ENCODE peak calls at places on chromosome 19, in eight cellular contexts. One of them, this sample, is unnamed.
A peak's percentile ranks its signal among the peaks of the same experiment; 100 is the strongest.

GRCh38 chr19:20423381-20424207 is 142.0 kb downstream of the ZNF737 start:
- DNase-seq in Ammon's horn: peak; percentile 50
- DNase-seq in retinal pigment epithelial cell: no peak
- DNase-seq in transverse colon: peak; percentile 44
- DNase-seq in fibroblast of pulmonary artery: peak; percentile 69
- DNase-seq in midbrain: peak; percentile 64
- DNase-seq in COR-L47: no peak
- DNase-seq in KBM-7: no peak
- DNase-seq in this sample: no peak

GRCh38 chr19:21581646-21582045 is 76.2 kb downstream of the ZNF429 start:
- DNase-seq in Ammon's horn: no peak
- DNase-seq in retinal pigment epithelial cell: no peak
- DNase-seq in transverse colon: no peak
- DNase-seq in fibroblast of pulmonary artery: no peak
- DNase-seq in midbrain: no peak
- DNase-seq in COR-L47: no peak
- DNase-seq in KBM-7: no peak
- DNase-seq in this sample: no peak

GRCh38 chr19:52936958-52937334 is 13.7 kb upstream of the ZNF888 start:
- DNase-seq in Ammon's horn: no peak
- DNase-seq in retinal pigment epithelial cell: no peak
- DNase-seq in transverse colon: no peak
- DNase-seq in fibroblast of pulmonary artery: no peak
- DNase-seq in midbrain: no peak
- DNase-seq in COR-L47: no peak
- DNase-seq in KBM-7: no peak
- DNase-seq in this sample: no peak

GRCh38 chr19:4379383-4380253 is 20.7 kb downstream of the SH3GL1 start:
- DNase-seq in Ammon's horn: no peak
- DNase-seq in retinal pigment epithelial cell: no peak
- DNase-seq in transverse colon: no peak
- DNase-seq in fibroblast of pulmonary artery: peak; percentile 73
- DNase-seq in midbrain: no peak
- DNase-seq in COR-L47: peak; percentile 41
- DNase-seq in KBM-7: no peak
- DNase-seq in this sample: peak; percentile 94

GRCh38 chr19:53912653-53913052 is 3.6 kb downstream of the CACNG7 start:
- DNase-seq in Ammon's horn: no peak
- DNase-seq in retinal pigment epithelial cell: no peak
- DNase-seq in transverse colon: no peak
- DNase-seq in fibroblast of pulmonary artery: no peak
- DNase-seq in midbrain: no peak
- DNase-seq in COR-L47: no peak
- DNase-seq in KBM-7: no peak
- DNase-seq in this sample: no peak

GRCh38 chr19:46992699-46993535 is 26.7 kb upstream of the NPAS1 start:
- DNase-seq in Ammon's horn: no peak
- DNase-seq in retinal pigment epithelial cell: no peak
- DNase-seq in transverse colon: no peak
- DNase-seq in fibroblast of pulmonary artery: no peak
- DNase-seq in midbrain: no peak
- DNase-seq in COR-L47: no peak
- DNase-seq in KBM-7: no peak
- DNase-seq in this sample: no peak

GRCh38 chr19:39407644-39408391 is 1.2 kb downstream of the ZFP36 start:
- DNase-seq in Ammon's horn: no peak
- DNase-seq in retinal pigment epithelial cell: no peak
- DNase-seq in transverse colon: peak; percentile 82
- DNase-seq in fibroblast of pulmonary artery: peak; percentile 38
- DNase-seq in midbrain: no peak
- DNase-seq in COR-L47: no peak
- DNase-seq in KBM-7: peak; percentile 20
- DNase-seq in this sample: no peak

GRCh38 chr19:58559275-58560006 is 1.0 kb upstream of the UBE2M start:
- DNase-seq in Ammon's horn: peak; percentile 96
- DNase-seq in retinal pigment epithelial cell: peak; percentile 67
- DNase-seq in transverse colon: peak; percentile 92
- DNase-seq in fibroblast of pulmonary artery: peak; percentile 92
- DNase-seq in midbrain: no peak
- DNase-seq in COR-L47: no peak
- DNase-seq in KBM-7: peak; percentile 93
- DNase-seq in this sample: no peak

GRCh38 chr19:11418518-11419506 is at the start of gene RGL3:
- DNase-seq in Ammon's horn: no peak
- DNase-seq in retinal pigment epithelial cell: no peak
- DNase-seq in transverse colon: peak; percentile 51
- DNase-seq in fibroblast of pulmonary artery: no peak
- DNase-seq in midbrain: peak; percentile 10
- DNase-seq in COR-L47: peak; percentile 81
- DNase-seq in KBM-7: no peak
- DNase-seq in this sample: no peak

GRCh38 chr19:36460046-36460445 is 29.3 kb downstream of the ZNF566 start:
- DNase-seq in Ammon's horn: no peak
- DNase-seq in retinal pigment epithelial cell: no peak
- DNase-seq in transverse colon: no peak
- DNase-seq in fibroblast of pulmonary artery: peak; percentile 8
- DNase-seq in midbrain: no peak
- DNase-seq in COR-L47: no peak
- DNase-seq in KBM-7: no peak
- DNase-seq in this sample: no peak

GRCh38 chr19:30898353-30899103 is 450.7 kb downstream of the TSHZ3 start:
- DNase-seq in Ammon's horn: no peak
- DNase-seq in retinal pigment epithelial cell: no peak
- DNase-seq in transverse colon: no peak
- DNase-seq in fibroblast of pulmonary artery: no peak
- DNase-seq in midbrain: no peak
- DNase-seq in COR-L47: no peak
- DNase-seq in KBM-7: no peak
- DNase-seq in this sample: no peak

GRCh38 chr19:29283366-29283765 is 70.4 kb upstream of the UQCRFS1 start:
- DNase-seq in Ammon's horn: no peak
- DNase-seq in retinal pigment epithelial cell: no peak
- DNase-seq in transverse colon: no peak
- DNase-seq in fibroblast of pulmonary artery: no peak
- DNase-seq in midbrain: no peak
- DNase-seq in COR-L47: no peak
- DNase-seq in KBM-7: no peak
- DNase-seq in this sample: no peak

GRCh38 chr19:29372461-29372860 is 153.3 kb upstream of the VSTM2B start:
- DNase-seq in Ammon's horn: no peak
- DNase-seq in retinal pigment epithelial cell: no peak
- DNase-seq in transverse colon: no peak
- DNase-seq in fibroblast of pulmonary artery: no peak
- DNase-seq in midbrain: no peak
- DNase-seq in COR-L47: no peak
- DNase-seq in KBM-7: no peak
- DNase-seq in this sample: no peak

GRCh38 chr19:49808762-49809154 is 4.3 kb downstream of the FUZ start:
- DNase-seq in Ammon's horn: peak; percentile 93
- DNase-seq in retinal pigment epithelial cell: peak; percentile 59
- DNase-seq in transverse colon: peak; percentile 95
- DNase-seq in fibroblast of pulmonary artery: peak; percentile 84
- DNase-seq in midbrain: peak; percentile 79
- DNase-seq in COR-L47: no peak
- DNase-seq in KBM-7: no peak
- DNase-seq in this sample: peak; percentile 28

GRCh38 chr19:57558525-57558924 is 1.1 kb downstream of the ZNF550 start:
- DNase-seq in Ammon's horn: no peak
- DNase-seq in retinal pigment epithelial cell: no peak
- DNase-seq in transverse colon: no peak
- DNase-seq in fibroblast of pulmonary artery: peak; percentile 28
- DNase-seq in midbrain: no peak
- DNase-seq in COR-L47: peak; percentile 6
- DNase-seq in KBM-7: no peak
- DNase-seq in this sample: no peak

GRCh38 chr19:42176990-42177685 is 40.3 kb downstream of the DEDD2 start:
- DNase-seq in Ammon's horn: peak; percentile 88
- DNase-seq in retinal pigment epithelial cell: no peak
- DNase-seq in transverse colon: peak; percentile 66
- DNase-seq in fibroblast of pulmonary artery: peak; percentile 72
- DNase-seq in midbrain: peak; percentile 76
- DNase-seq in COR-L47: peak; percentile 98
- DNase-seq in KBM-7: peak; percentile 78
- DNase-seq in this sample: peak; percentile 10

GRCh38 chr19:56111601-56112312 is 9.3 kb downstream of the ZNF787 start:
- DNase-seq in Ammon's horn: peak; percentile 70
- DNase-seq in retinal pigment epithelial cell: peak; percentile 40
- DNase-seq in transverse colon: peak; percentile 86
- DNase-seq in fibroblast of pulmonary artery: no peak
- DNase-seq in midbrain: no peak
- DNase-seq in COR-L47: no peak
- DNase-seq in KBM-7: no peak
- DNase-seq in this sample: no peak

GRCh38 chr19:4338441-4339350 is at the start of gene STAP2:
- DNase-seq in Ammon's horn: no peak
- DNase-seq in retinal pigment epithelial cell: no peak
- DNase-seq in transverse colon: peak; percentile 88
- DNase-seq in fibroblast of pulmonary artery: no peak
- DNase-seq in midbrain: no peak
- DNase-seq in COR-L47: no peak
- DNase-seq in KBM-7: no peak
- DNase-seq in this sample: no peak

GRCh38 chr19:29636553-29637325 is 28.5 kb upstream of the PLEKHF1 start:
- DNase-seq in Ammon's horn: no peak
- DNase-seq in retinal pigment epithelial cell: no peak
- DNase-seq in transverse colon: no peak
- DNase-seq in fibroblast of pulmonary artery: no peak
- DNase-seq in midbrain: no peak
- DNase-seq in COR-L47: no peak
- DNase-seq in KBM-7: no peak
- DNase-seq in this sample: no peak

GRCh38 chr19:44882063-44882462 is 9.0 kb upstream of the TOMM40 start:
- DNase-seq in Ammon's horn: no peak
- DNase-seq in retinal pigment epithelial cell: no peak
- DNase-seq in transverse colon: no peak
- DNase-seq in fibroblast of pulmonary artery: no peak
- DNase-seq in midbrain: no peak
- DNase-seq in COR-L47: no peak
- DNase-seq in KBM-7: no peak
- DNase-seq in this sample: no peak